ENCODE peak calls at places on chromosomes 6 and 20, in five cellular contexts. D is HL-60, W is HCT116, F is stomach, B is sigmoid colon. N is an unnamed sample.

GRCh38 chr20:39880890-39881289 is 808.1 kb downstream of the MAFB start:
- DNase-seq in F (no peak), W (no peak), B (no peak), D (peak), N (peak)

GRCh38 chr6:50791900-50792508 is 26.7 kb upstream of the TFAP2B start:
- DNase-seq in W (no peak), B (no peak), D (peak), F (no peak), N (peak)

GRCh38 chr6:1197309-1197708 is 114.6 kb upstream of the FOXQ1 start:
- DNase-seq in F (no peak), W (no peak), D (no peak), B (no peak), N (no peak)

GRCh38 chr6:103027532-103027931 is 1634.0 kb downstream of the GRIK2 start:
- DNase-seq in D (no peak), B (no peak), F (no peak), W (no peak), N (peak)

GRCh38 chr6:97462031-97462430 is 179.0 kb upstream of the MMS22L start:
- DNase-seq in D (no peak), W (no peak), F (no peak), B (no peak), N (no peak)

GRCh38 chr6:99967052-99967451 is 27.0 kb downstream of the MCHR2 start:
- DNase-seq in W (no peak), B (no peak), F (no peak), D (no peak), N (no peak)

GRCh38 chr6:52538921-52539354 is 37.9 kb downstream of the TRAM2 start:
- DNase-seq in F (no peak), D (no peak), W (no peak), B (no peak), N (no peak)

GRCh38 chr20:60035-60918 is 27.2 kb upstream of the DEFB125 start:
- DNase-seq in W (no peak), F (no peak), D (no peak), B (no peak), N (no peak)

GRCh38 chr6:148980234-148980633 is 233.4 kb downstream of the UST start:
- DNase-seq in W (no peak), F (no peak), B (no peak), D (no peak), N (peak)

GRCh38 chr6:28353981-28354676 is 4.4 kb downstream of the ZKSCAN3 start:
- DNase-seq in D (peak), B (peak), W (peak), F (peak), N (no peak)
- TF ChIP-seq POLR2AphosphoS5 in D (no peak), B (peak), W (peak), F (peak), N (no peak)

GRCh38 chr20:1883986-1884385 is 11.2 kb upstream of the SIRPA start:
- DNase-seq in F (no peak), D (no peak), B (no peak), W (no peak), N (no peak)
- H3K27ac ChIP-seq in F (no peak), D (no peak), B (no peak), W (no peak), N (no peak)

DNA sequence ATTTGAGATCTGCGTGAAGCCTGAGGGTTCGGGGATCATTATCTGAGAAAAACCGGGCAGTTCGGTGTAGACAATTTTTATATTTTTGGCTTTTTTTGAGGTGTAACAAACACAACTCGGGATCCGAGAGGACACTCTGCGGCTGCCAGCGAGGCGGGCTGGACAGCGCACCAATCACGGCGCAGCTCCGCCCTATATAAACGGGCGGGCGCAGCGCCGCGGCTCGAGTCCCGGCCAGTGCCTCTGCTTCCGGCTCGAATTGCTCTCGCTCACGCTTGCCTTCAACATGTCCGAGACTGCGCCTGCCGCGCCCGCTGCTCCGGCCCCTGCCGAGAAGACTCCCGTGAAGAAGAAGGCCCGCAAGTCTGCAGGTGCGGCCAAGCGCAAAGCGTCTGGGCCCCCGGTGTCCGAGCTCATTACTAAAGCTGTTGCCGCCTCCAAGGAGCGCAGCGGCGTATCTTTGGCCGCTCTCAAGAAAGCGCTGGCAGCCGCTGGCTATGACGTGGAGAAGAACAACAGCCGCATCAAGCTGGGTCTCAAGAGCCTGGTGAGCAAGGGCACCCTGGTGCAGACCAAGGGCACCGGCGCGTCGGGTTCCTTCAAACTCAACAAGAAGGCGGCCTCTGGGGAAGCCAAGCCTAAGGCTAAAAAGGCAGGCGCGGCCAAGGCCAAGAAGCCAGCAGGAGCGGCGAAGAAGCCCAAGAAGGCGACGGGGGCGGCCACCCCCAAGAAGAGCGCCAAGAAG is 69.0 kb downstream of the HFE start:
- DNase-seq in W (peak), D (peak), B (peak), F (peak), N (peak)
- TF ChIP-seq POLR2AphosphoS5 in W (peak), D (peak), B (peak), F (peak), N (peak)

GRCh38 chr6:169188051-169188863 is 65.4 kb downstream of the THBS2 start:
- DNase-seq in D (no peak), F (no peak), W (no peak), B (no peak), N (no peak)

GRCh38 chr6:169189227-169189626 is 64.4 kb downstream of the THBS2 start:
- DNase-seq in D (no peak), F (no peak), W (no peak), B (no peak), N (no peak)

GRCh38 chr6:169189686-169190085 is 64.0 kb downstream of the THBS2 start:
- DNase-seq in D (no peak), B (no peak), F (no peak), W (no peak), N (no peak)

GRCh38 chr6:169190970-169191369 is 62.7 kb downstream of the THBS2 start:
- DNase-seq in F (no peak), W (no peak), D (no peak), B (no peak), N (no peak)

GRCh38 chr6:169190144-169190584 is 63.5 kb downstream of the THBS2 start:
- DNase-seq in B (peak), D (no peak), F (no peak), W (no peak), N (no peak)
- H3K27ac ChIP-seq in B (peak), D (no peak), F (peak), W (no peak), N (no peak)

N was measured in GM23338.